ENCODE peak calls at places on chromosomes 4 and X, in five cellular contexts. N is HFFc6, J is astrocyte of the spinal cord, O is H9, G is HCT116. A is an unnamed sample.

GRCh38 chr4:140806175-140806574 is 50.0 kb upstream of the TBC1D9 start:
- DNase-seq in J (no peak), N (no peak), O (no peak), G (no peak), A (no peak)

GRCh38 chr4:83389756-83390505 is 55.3 kb upstream of the HPSE start:
- DNase-seq in G (no peak), N (no peak), J (no peak), O (no peak), A (no peak)

GRCh38 chr4:11799182-11799581 is 370.5 kb upstream of the HS3ST1 start:
- DNase-seq in N (no peak), J (no peak), G (no peak), O (no peak), A (no peak)

GRCh38 chr4:153788064-153788418 is 842 bp downstream of the SFRP2 start:
- DNase-seq in G (no peak), O (no peak), J (no peak), N (no peak), A (no peak)

GRCh38 chr4:47427936-47428335 is 35.6 kb downstream of the COMMD8 start:
- DNase-seq in G (no peak), O (no peak), N (no peak), J (no peak), A (no peak)

GRCh38 chr4:5918331-5919030 is 25.6 kb upstream of the CRMP1 start:
- DNase-seq in O (no peak), G (no peak), J (no peak), N (no peak), A (no peak)

GRCh38 chr4:114921790-114922581 is 191.4 kb downstream of the NDST4 start:
- DNase-seq in G (no peak), O (peak; percentile 27), N (no peak), J (peak; percentile 14), A (no peak)

GRCh38 chr4:10761903-10762302 is 77.3 kb upstream of the CLNK start:
- DNase-seq in N (peak; percentile 36), J (peak; percentile 67), G (no peak), O (no peak), A (no peak)

GRCh38 chr4:140049024-140049923 is 104.7 kb downstream of the MAML3 start:
- DNase-seq in G (no peak), N (peak; percentile 41), O (peak; percentile 89), J (peak; percentile 68), A (peak; percentile 61)

GRCh38 chrX:42615161-42615563 is 162.8 kb downstream of the PPP1R2C start:
- DNase-seq in O (peak; percentile 63), G (peak; percentile 41), J (no peak), N (no peak), A (no peak)

GRCh38 chr4:33160126-33160525 is 2440.0 kb downstream of the PCDH7 start:
- DNase-seq in N (no peak), O (no peak), J (no peak), G (peak; percentile 22), A (peak; percentile 13)

GRCh38 chr4:123299212-123299651 is 97.4 kb upstream of the SPRY1 start:
- DNase-seq in G (no peak), J (peak; percentile 74), N (peak; percentile 42), O (no peak), A (no peak)

GRCh38 chr4:10963958-10964705 is 279.6 kb upstream of the CLNK start:
- DNase-seq in N (no peak), G (no peak), J (peak; percentile 50), O (peak; percentile 39), A (no peak)

GRCh38 chr4:25637581-25638220 is 17.9 kb upstream of the SLC34A2 start:
- DNase-seq in J (no peak), G (no peak), O (no peak), N (no peak), A (no peak)

GRCh38 chrX:25191403-25191802 is 175.6 kb upstream of the ARX start:
- DNase-seq in N (no peak), J (no peak), G (no peak), O (no peak), A (no peak)

GRCh38 chr4:89251396-89251795 is 56.2 kb downstream of the GPRIN3 start:
- DNase-seq in O (no peak), G (no peak), J (no peak), N (no peak), A (no peak)

GRCh38 chr4:56681158-56681848 is at the start of gene HOPX:
- DNase-seq in J (peak; percentile 23), O (no peak), N (no peak), G (no peak), A (peak; percentile 32)

GRCh38 chr4:40377462-40378385 is 42.6 kb downstream of the CHRNA9 start:
- DNase-seq in J (peak; percentile 29), G (no peak), O (no peak), N (peak; percentile 66), A (peak; percentile 24)

GRCh38 chr4:16860506-16860905 is 37.9 kb downstream of the LDB2 start:
- DNase-seq in G (no peak), J (peak; percentile 94), N (peak; percentile 96), O (no peak), A (no peak)

GRCh38 chr4:42050850-42051249 is 60.5 kb downstream of the SLC30A9 start:
- DNase-seq in N (no peak), J (no peak), O (no peak), G (no peak), A (no peak)

GRCh38 chr4:169766741-169767140 is 9.0 kb upstream of the HPF1 start:
- DNase-seq in O (no peak), N (no peak), J (no peak), G (no peak), A (no peak)

GRCh38 chrX:11537141-11537540 is 128.6 kb downstream of the ARHGAP6 start:
- DNase-seq in J (no peak), N (no peak), O (no peak), G (no peak), A (no peak)

GRCh38 chr4:122855491-122855890 is 28.9 kb downstream of the FGF2 start:
- DNase-seq in G (no peak), O (no peak), J (no peak), N (no peak), A (no peak)

GRCh38 chr4:48943387-48943786 is 36.8 kb upstream of the OCIAD2 start:
- DNase-seq in G (peak; percentile 57), O (peak; percentile 67), J (no peak), N (no peak), A (no peak)

GRCh38 chrX:40060356-40060845 is 37.4 kb downstream of the BCOR start:
- DNase-seq in N (no peak), G (no peak), O (no peak), J (no peak), A (no peak)

GRCh38 chr4:1503583-1504471 is 97.6 kb upstream of the NKX1-1 start:
- DNase-seq in G (no peak), O (peak; percentile 24), N (no peak), J (no peak), A (no peak)

GRCh38 chrX:150966235-150966634 is 16.9 kb upstream of the HMGB3 start:
- DNase-seq in J (no peak), N (no peak), O (no peak), G (no peak), A (no peak)

GRCh38 chrX:20530319-20530979 is 263.7 kb upstream of the RPS6KA3 start:
- DNase-seq in J (peak; percentile 56), G (peak; percentile 29), O (peak; percentile 48), N (peak; percentile 29), A (no peak)

GRCh38 chr4:92232566-92232965 is 71.2 kb upstream of the GRID2 start:
- DNase-seq in N (peak; percentile 19), G (no peak), J (no peak), O (no peak), A (no peak)

GRCh38 chr4:140335076-140335475 is 38.4 kb upstream of the SCOC start:
- DNase-seq in O (no peak), J (peak; percentile 46), G (no peak), N (no peak), A (no peak)

GRCh38 chr4:6720202-6720699 is 4.3 kb downstream of the BLOC1S4 start:
- DNase-seq in O (peak; percentile 85), G (peak; percentile 43), N (peak; percentile 50), J (peak; percentile 75), A (no peak)

GRCh38 chr4:147916351-147916750 is 184.5 kb downstream of the ARHGAP10 start:
- DNase-seq in J (peak; percentile 41), N (no peak), O (no peak), G (no peak), A (no peak)

GRCh38 chr4:138911903-138912713 is 103.5 kb upstream of the NOCT start:
- DNase-seq in O (no peak), J (no peak), G (no peak), N (no peak), A (no peak)

GRCh38 chr4:1207603-1208265 is 35.4 kb upstream of the SPON2 start:
- DNase-seq in G (no peak), J (peak; percentile 61), O (no peak), N (peak; percentile 36), A (no peak)

DNA sequence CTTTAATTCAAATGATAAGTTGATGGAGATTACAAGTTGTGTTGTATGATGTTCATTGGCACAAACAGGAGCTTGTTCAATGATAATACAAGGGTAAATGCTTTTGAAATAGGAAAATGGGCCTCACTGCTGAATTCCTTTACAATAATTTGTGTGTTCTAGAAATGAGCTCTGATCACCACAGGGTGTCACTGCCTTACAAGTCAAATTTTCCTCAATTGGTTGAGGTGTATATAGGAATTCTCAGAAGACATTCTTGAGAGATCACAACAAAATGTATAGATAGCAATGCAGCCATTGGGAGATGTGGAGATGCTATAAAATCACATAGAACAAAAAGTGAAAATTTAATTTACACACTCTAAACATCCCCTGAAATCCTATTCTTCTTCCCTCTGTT is 49.6 kb downstream of the KLF8 start:
- DNase-seq in O (no peak), J (peak; percentile 4), G (peak; percentile 3), N (peak; percentile 0), A (no peak)
- TF ChIP-seq CTCF in O (peak; percentile 23), J (no peak), G (peak; percentile 35), N (peak; percentile 28), A (no peak)

DNA sequence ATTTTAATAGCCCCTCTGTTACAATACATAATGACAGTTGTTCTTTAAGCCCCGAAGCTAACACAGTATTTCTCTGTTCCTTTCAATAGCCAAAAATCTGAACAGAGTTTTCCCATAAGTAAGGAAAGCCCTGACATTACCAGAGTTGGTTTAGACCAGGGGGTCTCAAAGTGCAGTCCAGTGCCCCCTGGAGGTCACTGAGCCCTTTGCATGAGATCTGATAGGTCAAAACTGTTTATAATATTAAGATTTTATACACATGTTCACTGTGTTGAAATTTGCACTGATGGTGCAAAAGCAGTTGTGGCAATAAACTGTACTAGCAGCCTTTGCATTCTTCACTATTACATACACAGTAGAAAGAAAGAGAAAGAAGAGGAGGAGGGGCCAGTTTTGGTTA is 177.1 kb downstream of the SPANXN3 start:
- DNase-seq in O (no peak), N (no peak), G (no peak), J (no peak), A (no peak)
- TF ChIP-seq CTCF in O (peak; percentile 54), N (no peak), G (no peak), J (no peak), A (no peak)

GRCh38 chr4:103075894-103076776 is at the start of gene SLC9B2:
- DNase-seq in N (peak; percentile 56), J (peak; percentile 72), O (peak; percentile 70), G (peak; percentile 38), A (peak; percentile 65)
- TF ChIP-seq CTCF in N (peak; percentile 36), J (peak; percentile 10), O (no peak), G (peak; percentile 11), A (no peak)

DNA sequence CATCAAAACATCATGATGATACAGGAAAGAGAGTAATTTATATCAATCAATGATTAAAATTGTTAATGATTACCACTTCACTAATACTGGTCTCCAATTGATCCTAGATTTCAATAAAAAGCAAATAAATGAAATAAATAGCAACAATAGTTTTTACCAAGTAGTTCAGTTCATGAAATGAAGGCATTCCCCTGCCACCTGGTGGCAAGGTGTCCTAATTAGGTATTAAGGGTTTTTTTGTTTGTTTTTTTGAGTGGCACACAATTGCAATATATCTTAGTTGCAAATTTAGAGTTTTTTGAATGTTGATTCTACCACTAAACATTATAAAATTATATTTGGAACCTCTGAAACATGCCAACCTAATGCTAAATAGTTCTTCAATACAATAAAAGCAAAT is 157.4 kb upstream of the PDE5A start:
- DNase-seq in G (peak; percentile 13), N (peak; percentile 10), J (peak; percentile 33), O (no peak), A (no peak)
- TF ChIP-seq CTCF in G (peak; percentile 55), N (peak; percentile 76), J (peak; percentile 32), O (peak; percentile 69), A (no peak)